ENCODE peak calls at places on chromosomes 4 and X, in seven cellular contexts. W, L, F, I, C, D and S are unnamed samples.

GRCh38 chrX:154540897-154541535 is 5.6 kb downstream of the G6PD start:
- DNase-seq in W (no peak), D (no peak), L (no peak), C (no peak), I (peak; percentile 93), F (no peak), S (no peak)

GRCh38 chr4:186760576-186760975 is 36.9 kb upstream of the FAT1 start:
- DNase-seq in L (no peak), D (no peak), W (no peak), C (no peak), F (no peak), I (no peak), S (no peak)

GRCh38 chr4:4327652-4328121 is 37.6 kb downstream of the ZBTB49 start:
- DNase-seq in I (no peak), W (no peak), L (no peak), C (no peak), D (peak; percentile 42), F (no peak), S (no peak)

GRCh38 chrX:114952696-114953095 is 64.7 kb downstream of the IL13RA2 start:
- DNase-seq in F (no peak), D (no peak), L (no peak), C (no peak), I (no peak), W (no peak), S (no peak)

GRCh38 chr4:124262211-124263179 is 450.0 kb downstream of the ANKRD50 start:
- DNase-seq in D (no peak), I (peak; percentile 57), F (peak; percentile 63), L (peak; percentile 60), C (no peak), W (peak; percentile 71), S (peak; percentile 5)

GRCh38 chrX:133391116-133391515 is 24.2 kb downstream of the GPC4 start:
- DNase-seq in D (no peak), F (no peak), W (no peak), L (no peak), I (no peak), C (no peak), S (no peak)

GRCh38 chr4:140681201-140681600 is 75.0 kb downstream of the TBC1D9 start:
- DNase-seq in F (no peak), D (no peak), C (no peak), I (no peak), W (no peak), L (no peak), S (no peak)

GRCh38 chr4:152181150-152181549 is 354.7 kb downstream of the FBXW7 start:
- DNase-seq in D (no peak), I (no peak), L (no peak), F (no peak), W (no peak), C (no peak), S (no peak)

GRCh38 chr4:188002346-188002745 is 6.8 kb downstream of the ZFP42 start:
- DNase-seq in I (no peak), C (no peak), F (no peak), W (no peak), L (no peak), D (no peak), S (no peak)

GRCh38 chr4:62881901-62882300 is 1527.3 kb downstream of the TECRL start:
- DNase-seq in C (no peak), W (no peak), I (no peak), L (no peak), F (no peak), D (no peak), S (no peak)

GRCh38 chr4:184447664-184448063 is 26.7 kb downstream of the IRF2 start:
- DNase-seq in I (peak; percentile 12), W (no peak), C (no peak), D (no peak), L (no peak), F (no peak), S (no peak)

GRCh38 chrX:10514891-10515290 is 105.5 kb downstream of the MID1 start:
- DNase-seq in C (no peak), F (no peak), I (no peak), L (no peak), W (no peak), D (no peak), S (no peak)

GRCh38 chr4:184860018-184860530 is 34.3 kb upstream of the ACSL1 start:
- DNase-seq in L (no peak), F (no peak), D (no peak), W (no peak), I (no peak), C (no peak), S (no peak)

GRCh38 chr4:87046111-87046510 is 111.3 kb downstream of the AFF1 start:
- DNase-seq in C (no peak), L (no peak), I (no peak), D (no peak), W (no peak), F (no peak), S (no peak)
- H3K4me1 ChIP-seq in C (peaks cover 84% of the 10 kb centered on the region), L (no peaks in the 10 kb centered on the region), I (no peaks in the 10 kb centered on the region), D (peaks cover 10% of the 10 kb centered on the region), W (peaks cover 28% of the 10 kb centered on the region), F (peaks cover 24% of the 10 kb centered on the region), S (peaks cover 40% of the 10 kb centered on the region)

DNA sequence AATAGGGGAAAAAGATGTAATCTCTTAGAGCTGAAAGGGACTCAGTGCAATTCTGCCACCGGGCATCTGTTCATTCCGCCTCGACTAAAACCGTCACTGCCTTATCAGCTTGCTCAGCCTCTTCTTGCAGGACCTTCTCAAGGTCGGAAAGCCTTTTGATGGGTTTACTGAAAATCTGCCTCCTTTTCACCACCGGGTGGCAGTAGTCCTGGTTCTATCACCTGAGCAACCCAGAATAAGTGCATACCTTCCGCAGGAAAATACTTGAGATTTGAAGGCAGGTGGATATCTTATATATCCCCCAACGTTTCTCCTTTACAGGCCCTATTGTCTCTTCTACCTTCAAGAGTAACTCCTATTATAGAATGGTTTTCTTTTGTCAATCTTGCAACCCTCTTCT is 103.4 kb upstream of the PAK3 start:
- DNase-seq in I (no peak), W (no peak), D (no peak), L (no peak), F (peak; percentile 9), C (no peak), S (no peak)
- TF ChIP-seq CTCF in I (peak; percentile 66), W (no peak), D (no peak), L (peak; percentile 15), F (peak; percentile 67), C (peak; percentile 11), S (peak; percentile 26)

DNA sequence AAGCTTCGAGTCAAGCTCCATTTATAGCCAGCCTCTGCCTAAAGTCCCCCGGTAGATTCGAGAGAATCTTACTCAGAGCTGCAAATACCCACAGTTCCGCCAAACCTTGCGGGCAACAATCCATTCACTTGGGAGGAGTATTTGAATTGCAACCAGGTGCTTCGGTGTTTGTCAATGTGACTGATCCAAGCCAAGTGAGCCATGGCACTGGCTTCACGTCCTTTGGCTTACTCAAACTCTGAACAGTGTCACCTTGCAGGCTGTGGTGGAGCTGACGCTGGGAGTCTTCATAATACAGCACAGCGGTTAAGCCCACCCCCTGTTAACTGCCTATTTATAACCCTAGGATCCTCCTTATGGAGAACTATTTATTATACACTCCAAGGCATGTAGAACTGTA is 11.2 kb downstream of the CD40LG start:
- DNase-seq in D (no peak), F (no peak), C (no peak), W (no peak), L (no peak), I (no peak), S (no peak)
- H3K4me3 ChIP-seq in D (no peak overlapping the region), F (no peak overlapping the region), C (no peak overlapping the region), W (no peak overlapping the region), L (no peak overlapping the region), I (no peak overlapping the region), S (no peak overlapping the region)

GRCh38 chrX:41337140-41337539 is 3.2 kb downstream of the DDX3X start:
- DNase-seq in C (no peak), F (no peak), I (no peak), D (no peak), L (no peak), W (no peak), S (no peak)

GRCh38 chrX:41335590-41336331 is 1.8 kb downstream of the DDX3X start:
- DNase-seq in F (no peak), L (no peak), W (no peak), C (no peak), D (no peak), I (no peak), S (no peak)

GRCh38 chrX:41336447-41336846 is 2.5 kb downstream of the DDX3X start:
- DNase-seq in F (no peak), L (no peak), I (no peak), C (no peak), W (no peak), D (no peak), S (no peak)

GRCh38 chrX:41338422-41338821 is 4.5 kb downstream of the DDX3X start:
- DNase-seq in W (no peak), F (no peak), I (no peak), C (no peak), L (no peak), D (no peak), S (no peak)

GRCh38 chrX:41339148-41339547 is 5.2 kb downstream of the DDX3X start:
- DNase-seq in C (no peak), L (no peak), I (no peak), F (no peak), D (no peak), W (no peak), S (no peak)
- H3K4me1 ChIP-seq in C (peaks cover 51% of the 10 kb centered on the region), L (no peaks in the 10 kb centered on the region), I (peaks cover 4% of the 10 kb centered on the region), F (peaks cover 24% of the 10 kb centered on the region), D (peaks cover 23% of the 10 kb centered on the region), W (no peaks in the 10 kb centered on the region), S (peaks cover 31% of the 10 kb centered on the region)

DNA sequence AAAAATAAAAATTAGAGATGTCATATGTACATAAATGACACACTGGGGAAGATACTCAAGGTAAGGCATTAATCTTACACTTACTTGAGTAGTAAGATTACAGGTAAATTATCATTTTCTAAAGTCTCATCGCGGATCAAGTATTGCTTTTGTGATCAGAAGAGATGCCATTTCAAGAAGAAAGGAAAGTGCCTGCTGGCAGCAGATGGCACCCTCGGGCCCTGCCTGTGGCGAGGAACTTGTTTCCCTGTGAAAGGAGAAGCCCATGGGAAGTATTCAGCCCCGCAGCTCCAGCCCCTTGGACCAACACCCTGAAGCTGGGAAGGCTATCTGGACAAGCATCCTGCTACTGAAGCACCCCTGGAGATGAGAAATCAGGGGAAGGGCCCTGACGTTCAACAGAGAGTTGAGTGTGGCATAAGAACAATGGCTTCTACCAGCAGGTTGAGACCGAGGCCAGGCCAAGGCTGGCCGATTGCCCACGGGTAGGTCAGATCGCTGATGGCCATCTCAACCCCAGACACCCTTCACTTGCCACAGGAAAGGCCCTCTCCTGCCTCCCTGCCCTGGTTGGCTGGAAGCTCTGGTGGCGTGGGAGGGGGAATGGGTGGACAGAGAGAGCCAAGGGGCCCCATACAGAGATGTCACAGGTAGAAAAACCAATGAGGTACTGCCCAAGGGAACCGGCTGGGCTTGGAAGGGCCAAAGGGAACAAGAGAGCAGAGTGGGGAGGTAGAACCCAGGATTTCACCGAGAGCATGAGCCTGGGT is 18.8 kb upstream of the MXD4 start:
- DNase-seq in L (no peak), C (no peak), D (no peak), W (no peak), F (no peak), I (no peak), S (no peak)
- TF ChIP-seq CTCF in L (no peak), C (no peak), D (no peak), W (no peak), F (peak; percentile 32), I (no peak), S (no peak)

GRCh38 chr4:82043809-82044137 is 330.0 kb downstream of the HNRNPD start:
- DNase-seq in D (no peak), L (no peak), I (no peak), C (no peak), F (no peak), W (no peak), S (no peak)
- H3K4me3 ChIP-seq in D (no peak overlapping the region), L (peak overlapping the region; percentile 62), I (no peak overlapping the region), C (peak overlapping the region; percentile 57), F (no peak overlapping the region), W (no peak overlapping the region), S (peak overlapping the region; percentile 75)